ENCODE peak calls at places on chromosome 7, in eight cellular contexts. X, U, S, D, R, F, K and B are unnamed samples.

GRCh38 chr7:14332155-14332554 is 342.7 kb upstream of the ETV1 start:
- DNase-seq in R (no peak), F (no peak), X (no peak), U (peak; percentile 77), S (no peak), D (no peak), K (no peak), B (no peak)

GRCh38 chr7:78970440-78970916 is 483.0 kb downstream of the MAGI2 start:
- DNase-seq in F (no peak), S (no peak), D (no peak), X (no peak), K (no peak), R (no peak), U (no peak), B (no peak)

GRCh38 chr7:65832281-65832680 is 40.6 kb upstream of the VKORC1L1 start:
- DNase-seq in R (no peak), D (no peak), S (no peak), F (no peak), K (peak; percentile 90), X (no peak), U (peak; percentile 80), B (no peak)

GRCh38 chr7:55965805-55966421 is 1.5 kb downstream of the NIPSNAP2 start:
- DNase-seq in X (no peak), U (no peak), D (no peak), R (no peak), F (peak; percentile 76), S (no peak), K (no peak), B (no peak)

GRCh38 chr7:19958309-19958896 is 185.0 kb upstream of the TMEM196 start:
- DNase-seq in R (no peak), F (no peak), X (no peak), S (no peak), D (peak; percentile 95), U (peak; percentile 87), K (no peak), B (no peak)

GRCh38 chr7:4238861-4239260 is 443.2 kb upstream of the FOXK1 start:
- DNase-seq in D (no peak), U (no peak), R (no peak), K (no peak), S (no peak), F (no peak), X (no peak), B (no peak)

GRCh38 chr7:29623976-29624375 is 60.3 kb downstream of the PRR15 start:
- DNase-seq in U (no peak), D (no peak), F (no peak), S (no peak), R (no peak), X (no peak), K (no peak), B (no peak)

GRCh38 chr7:143906176-143906575 is 4.2 kb upstream of the TCAF1 start:
- DNase-seq in D (no peak), S (no peak), X (no peak), F (no peak), K (no peak), R (no peak), U (no peak), B (peak; percentile 10)

GRCh38 chr7:901388-902154 is 25.2 kb downstream of the GET4 start:
- DNase-seq in R (peak; percentile 76), F (peak; percentile 78), U (peak; percentile 90), S (no peak), K (no peak), X (peak; percentile 68), D (peak; percentile 76), B (peak; percentile 95)

GRCh38 chr7:152521420-152522337 is 85.9 kb upstream of the KMT2C start:
- DNase-seq in F (no peak), R (no peak), S (no peak), X (no peak), D (no peak), U (no peak), K (no peak), B (no peak)

GRCh38 chr7:151796091-151796870 is 80.6 kb downstream of the PRKAG2 start:
- DNase-seq in U (no peak), S (no peak), K (no peak), R (no peak), X (no peak), F (no peak), D (peak; percentile 86), B (peak; percentile 80)

GRCh38 chr7:129990403-129991192 is 37.8 kb upstream of the UBE2H start:
- DNase-seq in K (no peak), S (no peak), R (no peak), D (no peak), U (no peak), F (no peak), X (no peak), B (no peak)

GRCh38 chr7:6258440-6259182 is 13.8 kb downstream of the CYTH3 start:
- DNase-seq in K (no peak), X (no peak), F (peak; percentile 87), S (no peak), R (peak; percentile 75), U (peak; percentile 93), D (no peak), B (no peak)

GRCh38 chr7:138468244-138469123 is 8.4 kb downstream of the TRIM24 start:
- DNase-seq in U (peak; percentile 71), F (no peak), K (peak; percentile 69), X (no peak), R (no peak), D (no peak), S (no peak), B (no peak)

GRCh38 chr7:18430810-18431209 is 64.7 kb upstream of the HDAC9 start:
- DNase-seq in R (no peak), K (no peak), S (no peak), U (no peak), X (no peak), F (no peak), D (no peak), B (no peak)

GRCh38 chr7:8435120-8435519 is 1.7 kb downstream of the NXPH1 start:
- DNase-seq in D (no peak), U (no peak), X (no peak), K (no peak), F (no peak), R (no peak), S (no peak), B (peak; percentile 67)

GRCh38 chr7:101818699-101819071 is 1.3 kb downstream of the CUX1 start:
- DNase-seq in K (no peak), F (no peak), X (no peak), D (no peak), U (no peak), S (no peak), R (no peak), B (no peak)
- H3K4me3 ChIP-seq in K (no peak overlapping the region), F (no peak overlapping the region), X (no peak overlapping the region), D (no peak overlapping the region), U (no peak overlapping the region), S (peak overlapping the region; percentile 77), R (no peak overlapping the region), B (peak overlapping the region; percentile 84)

DNA sequence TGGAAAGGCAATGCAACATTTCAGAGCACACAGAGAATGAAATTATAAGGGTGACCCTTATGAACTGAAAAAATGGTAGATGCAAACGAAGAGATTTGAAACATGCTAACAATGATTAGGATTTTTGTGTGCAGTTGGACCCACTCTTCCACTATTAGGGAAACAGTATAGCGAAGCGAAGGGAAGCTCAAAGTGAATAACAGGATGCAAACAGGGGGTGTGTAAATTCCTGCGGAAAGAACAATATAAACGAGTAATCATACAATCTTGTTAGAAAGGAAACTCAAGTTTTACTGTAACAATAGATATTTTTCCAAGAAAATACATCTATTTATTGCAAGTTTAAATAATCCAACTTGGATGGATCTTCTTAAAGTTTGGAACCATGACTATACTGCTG is 14.7 kb downstream of the AHR start:
- DNase-seq in S (no peak), X (no peak), U (no peak), K (no peak), F (no peak), D (no peak), R (no peak), B (no peak)
- H3K4me3 ChIP-seq in S (no peak overlapping the region), X (no peak overlapping the region), U (no peak overlapping the region), K (no peak overlapping the region), F (no peak overlapping the region), D (no peak overlapping the region), R (no peak overlapping the region), B (no peak overlapping the region)

DNA sequence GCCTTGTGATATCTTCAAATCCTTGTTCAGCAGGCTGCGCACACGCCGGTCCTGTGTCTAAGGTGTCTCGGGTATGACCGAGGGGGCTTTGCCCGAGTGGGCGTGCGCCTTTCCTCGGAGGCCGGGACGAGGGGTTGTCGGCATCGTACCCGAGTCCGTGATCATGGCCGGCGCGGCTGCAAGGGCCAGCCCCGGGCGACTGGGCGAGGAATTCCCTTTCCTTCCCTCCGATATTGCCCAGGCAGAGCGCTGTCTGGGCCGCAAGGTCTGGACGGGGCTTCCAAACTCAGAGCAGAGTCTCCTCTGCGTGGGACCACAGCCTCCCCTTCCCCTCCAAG is 59.7 kb downstream of the ZNF467 start:
- DNase-seq in S (no peak), D (no peak), K (no peak), R (no peak), U (no peak), F (no peak), X (no peak), B (peak; percentile 82)
- H3K4me3 ChIP-seq in S (no peak overlapping the region), D (no peak overlapping the region), K (peak overlapping the region; percentile 93), R (no peak overlapping the region), U (no peak overlapping the region), F (no peak overlapping the region), X (no peak overlapping the region), B (peak overlapping the region; percentile 66)

GRCh38 chr7:128201690-128202085 is 39.4 kb upstream of the LEP start:
- DNase-seq in X (no peak), R (no peak), U (no peak), K (no peak), D (no peak), S (no peak), F (no peak), B (no peak)

GRCh38 chr7:128203047-128203491 is 38.0 kb upstream of the LEP start:
- DNase-seq in X (no peak), D (no peak), S (no peak), F (no peak), R (no peak), K (no peak), U (no peak), B (no peak)

GRCh38 chr7:128201067-128201689 is 39.9 kb upstream of the LEP start:
- DNase-seq in R (no peak), S (no peak), K (no peak), X (no peak), U (no peak), D (no peak), F (no peak), B (no peak)

GRCh38 chr7:128203710-128204214 is 37.3 kb upstream of the LEP start:
- DNase-seq in F (no peak), X (no peak), S (no peak), D (no peak), U (peak; percentile 20), R (no peak), K (no peak), B (no peak)

DNA sequence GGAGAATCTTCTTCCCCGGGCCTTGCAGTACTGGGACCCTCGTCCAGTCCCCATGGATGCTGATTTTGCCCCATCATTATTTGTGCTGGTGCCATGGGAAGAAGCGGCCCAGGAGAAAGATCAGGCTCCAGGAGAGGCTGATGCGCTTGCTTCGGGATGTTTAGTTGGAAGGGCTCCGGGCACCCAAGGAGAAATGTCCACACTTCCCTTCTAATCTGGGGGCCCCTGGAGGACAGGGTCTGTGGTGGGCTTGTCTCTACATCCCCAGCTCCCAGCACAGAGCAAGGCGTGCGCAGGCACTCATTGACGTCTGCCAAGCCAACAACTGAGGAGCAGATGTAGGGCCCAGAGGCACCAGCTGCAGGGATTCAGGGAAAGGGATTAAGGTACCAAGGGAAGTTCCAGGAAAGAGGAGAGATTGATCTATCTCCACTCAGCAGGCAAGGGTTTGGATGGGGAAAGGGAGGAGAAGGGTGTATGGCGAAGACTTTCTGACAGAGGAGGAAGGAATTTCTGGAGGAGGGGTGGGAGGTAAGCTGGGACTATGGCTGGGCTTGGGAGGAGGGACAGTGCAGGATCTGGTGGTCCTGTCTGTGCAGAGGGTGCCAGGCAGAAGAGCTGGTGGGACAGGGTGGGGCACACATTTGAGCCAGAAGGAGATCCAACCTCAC is 38.7 kb upstream of the LEP start:
- DNase-seq in X (no peak), K (no peak), U (no peak), F (no peak), S (no peak), R (no peak), D (no peak), B (no peak)
- H3K4me3 ChIP-seq in X (no peak overlapping the region), K (no peak overlapping the region), U (no peak overlapping the region), F (no peak overlapping the region), S (no peak overlapping the region), R (no peak overlapping the region), D (no peak overlapping the region), B (no peak overlapping the region)